ENCODE peak calls at places on chromosomes 3 and 15, in nine cellular contexts. D, V, I, K, W, O, A, Y and P are unnamed samples.

GRCh38 chr3:124201786-124202185 is 209.9 kb upstream of the ROPN1 start:
- DNase-seq in D (no peak), V (no peak), I (no peak), K (no peak), W (no peak), O (no peak), A (no peak), Y (no peak), P (no peak)

GRCh38 chr3:116836286-116836685 is 126.7 kb downstream of the TUSC7 start:
- DNase-seq in D (no peak), V (peak), I (no peak), K (no peak), W (no peak), O (no peak), A (no peak), Y (no peak), P (no peak)

GRCh38 chr3:38139191-38139590 is 730 bp downstream of the MYD88 start:
- DNase-seq in D (no peak), V (peak), I (no peak), K (no peak), W (no peak), O (no peak), A (no peak), Y (no peak), P (no peak)

GRCh38 chr3:141608438-141608837 is 121.6 kb downstream of the RASA2 start:
- DNase-seq in D (no peak), V (no peak), I (no peak), K (no peak), W (no peak), O (no peak), A (no peak), Y (no peak), P (no peak)

GRCh38 chr3:10707984-10708868 is 107.8 kb upstream of the SLC6A11 start:
- DNase-seq in D (no peak), V (no peak), I (no peak), K (peak), W (no peak), O (no peak), A (no peak), Y (no peak), P (no peak)

GRCh38 chr15:93882779-93883178 is 348.6 kb upstream of the MCTP2 start:
- DNase-seq in D (no peak), V (no peak), I (no peak), K (no peak), W (no peak), O (no peak), A (no peak), Y (no peak), P (no peak)

GRCh38 chr15:90620379-90621134 is 90.8 kb downstream of the CRTC3 start:
- DNase-seq in D (no peak), V (no peak), I (no peak), K (no peak), W (no peak), O (no peak), A (no peak), Y (no peak), P (no peak)

GRCh38 chr3:184144505-184144904 is 9.3 kb downstream of the EIF2B5 start:
- DNase-seq in D (no peak), V (no peak), I (no peak), K (no peak), W (no peak), O (peak), A (no peak), Y (no peak), P (no peak)

GRCh38 chr3:52471371-52472238 is 16.2 kb downstream of the NISCH start:
- DNase-seq in D (no peak), V (peak), I (peak), K (peak), W (no peak), O (peak), A (no peak), Y (no peak), P (peak)

GRCh38 chr3:53375019-53375418 is 27.7 kb upstream of the DCP1A start:
- DNase-seq in D (no peak), V (peak), I (peak), K (peak), W (peak), O (peak), A (peak), Y (no peak), P (peak)

GRCh38 chr3:65811050-65811766 is 227.5 kb downstream of the MAGI1 start:
- DNase-seq in D (no peak), V (peak), I (no peak), K (no peak), W (no peak), O (no peak), A (no peak), Y (no peak), P (no peak)

GRCh38 chr15:60548101-60548500 is 69.2 kb upstream of the ICE2 start:
- DNase-seq in D (no peak), V (no peak), I (no peak), K (no peak), W (no peak), O (no peak), A (no peak), Y (no peak), P (no peak)

GRCh38 chr15:52252781-52253180 is 42.8 kb downstream of the MYO5C start:
- DNase-seq in D (no peak), V (peak), I (peak), K (no peak), W (no peak), O (no peak), A (peak), Y (no peak), P (no peak)

GRCh38 chr3:29314727-29315088 is 33.8 kb downstream of the RBMS3 start:
- DNase-seq in D (no peak), V (no peak), I (peak), K (no peak), W (no peak), O (no peak), A (no peak), Y (no peak), P (no peak)

GRCh38 chr15:63244976-63245645 is 32.3 kb upstream of the APH1B start:
- DNase-seq in D (no peak), V (peak), I (no peak), K (no peak), W (no peak), O (no peak), A (no peak), Y (no peak), P (no peak)

GRCh38 chr3:142888484-142889262 is at the start of gene PCOLCE2:
- DNase-seq in D (no peak), V (no peak), I (peak), K (peak), W (peak), O (peak), A (peak), Y (no peak), P (peak)

GRCh38 chr3:161423911-161424522 is 52.7 kb upstream of the SPTSSB start:
- DNase-seq in D (no peak), V (peak), I (peak), K (no peak), W (no peak), O (no peak), A (peak), Y (no peak), P (no peak)

GRCh38 chr3:140206196-140207040 is 271.4 kb downstream of the CLSTN2 start:
- DNase-seq in D (no peak), V (peak), I (peak), K (no peak), W (peak), O (no peak), A (no peak), Y (no peak), P (no peak)

GRCh38 chr3:155064920-155065319 is 15.2 kb upstream of the MME start:
- DNase-seq in D (no peak), V (peak), I (peak), K (no peak), W (no peak), O (no peak), A (no peak), Y (no peak), P (no peak)

GRCh38 chr15:101170568-101171350 is 81.1 kb downstream of the CHSY1 start:
- DNase-seq in D (peak), V (peak), I (peak), K (no peak), W (no peak), O (peak), A (no peak), Y (no peak), P (no peak)

GRCh38 chr3:42012935-42013651 is 51.2 kb upstream of the ULK4 start:
- DNase-seq in D (no peak), V (peak), I (peak), K (peak), W (peak), O (peak), A (peak), Y (no peak), P (peak)

GRCh38 chr3:61563614-61564404 is 2.4 kb downstream of the PTPRG start:
- DNase-seq in D (no peak), V (no peak), I (peak), K (peak), W (no peak), O (no peak), A (no peak), Y (no peak), P (peak)

GRCh38 chr3:79937567-79937966 is 169.8 kb upstream of the ROBO1 start:
- DNase-seq in D (no peak), V (peak), I (no peak), K (no peak), W (no peak), O (no peak), A (no peak), Y (no peak), P (no peak)

GRCh38 chr3:58266577-58266976 is 29.0 kb downstream of the ABHD6 start:
- DNase-seq in D (no peak), V (no peak), I (peak), K (no peak), W (no peak), O (no peak), A (no peak), Y (no peak), P (no peak)

GRCh38 chr3:174215426-174215825 is 643.7 kb upstream of the NAALADL2 start:
- DNase-seq in D (no peak), V (no peak), I (peak), K (no peak), W (no peak), O (no peak), A (no peak), Y (no peak), P (no peak)

DNA sequence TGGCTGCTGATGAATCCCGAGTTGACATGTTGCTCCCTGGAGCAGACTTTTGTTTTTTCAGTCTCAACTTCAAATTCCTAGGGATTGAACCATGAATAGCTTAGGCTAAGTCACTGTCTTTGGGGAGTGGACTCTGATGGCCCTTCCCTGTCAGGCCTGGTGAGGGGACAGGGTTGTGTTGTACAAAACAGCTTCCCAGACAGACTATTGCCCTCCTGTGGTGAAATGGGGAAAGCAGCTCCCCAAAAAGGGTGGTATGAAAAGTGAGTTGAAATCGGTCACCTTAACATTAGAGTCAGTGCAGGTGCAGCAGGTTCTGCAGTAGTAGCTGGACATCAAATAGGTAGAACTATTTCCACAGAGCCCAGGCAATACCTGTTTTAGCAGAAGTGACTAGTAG is 775.6 kb downstream of the ROBO2 start:
- DNase-seq in D (no peak), V (no peak), I (no peak), K (no peak), W (no peak), O (no peak), A (no peak), Y (no peak), P (no peak)
- TF ChIP-seq CTCF in D (no peak), V (no peak), I (peak), K (no peak), W (peak), O (no peak), A (no peak), Y (peak), P (peak)

GRCh38 chr3:158258619-158259018 is 148.7 kb downstream of the RSRC1 start:
- DNase-seq in D (no peak), V (no peak), I (no peak), K (no peak), W (no peak), O (no peak), A (no peak), Y (no peak), P (no peak)

GRCh38 chr3:158267015-158267414 is 157.1 kb downstream of the RSRC1 start:
- DNase-seq in D (no peak), V (no peak), I (no peak), K (no peak), W (no peak), O (no peak), A (no peak), Y (no peak), P (no peak)

GRCh38 chr3:158264894-158265293 is 155.0 kb downstream of the RSRC1 start:
- DNase-seq in D (no peak), V (peak), I (peak), K (no peak), W (no peak), O (no peak), A (no peak), Y (no peak), P (no peak)

GRCh38 chr3:158260392-158260791 is 150.5 kb downstream of the RSRC1 start:
- DNase-seq in D (no peak), V (no peak), I (no peak), K (no peak), W (no peak), O (no peak), A (no peak), Y (no peak), P (no peak)

GRCh38 chr3:158261371-158261991 is 151.6 kb downstream of the RSRC1 start:
- DNase-seq in D (no peak), V (peak), I (no peak), K (no peak), W (no peak), O (no peak), A (no peak), Y (no peak), P (no peak)
- TF ChIP-seq CTCF in D (no peak), V (no peak), I (no peak), K (no peak), W (no peak), O (no peak), A (no peak), Y (peak), P (no peak)

GRCh38 chr3:151307131-151307530 is 9.5 kb downstream of the GPR87 start:
- DNase-seq in D (no peak), V (no peak), I (no peak), K (no peak), W (no peak), O (no peak), A (no peak), Y (no peak), P (no peak)

GRCh38 chr3:151305778-151306157 is 10.9 kb downstream of the GPR87 start:
- DNase-seq in D (no peak), V (peak), I (peak), K (no peak), W (no peak), O (no peak), A (no peak), Y (no peak), P (no peak)

GRCh38 chr3:151306168-151306810 is 10.3 kb downstream of the GPR87 start:
- DNase-seq in D (no peak), V (no peak), I (no peak), K (no peak), W (no peak), O (no peak), A (no peak), Y (no peak), P (no peak)

GRCh38 chr3:151307583-151307982 is 9.0 kb downstream of the GPR87 start:
- DNase-seq in D (no peak), V (no peak), I (no peak), K (no peak), W (no peak), O (no peak), A (no peak), Y (no peak), P (no peak)

GRCh38 chr3:151305081-151305777 is 11.4 kb downstream of the GPR87 start:
- DNase-seq in D (no peak), V (peak), I (peak), K (no peak), W (peak), O (peak), A (peak), Y (no peak), P (no peak)
- TF ChIP-seq CTCF in D (no peak), V (no peak), I (peak), K (no peak), W (no peak), O (no peak), A (no peak), Y (peak), P (no peak)

GRCh38 chr3:122088519-122088918 is 33.4 kb downstream of the CD86 start:
- DNase-seq in D (no peak), V (no peak), I (no peak), K (no peak), W (no peak), O (no peak), A (no peak), Y (no peak), P (no peak)

GRCh38 chr3:122094125-122094524 is 39.0 kb downstream of the CD86 start:
- DNase-seq in D (no peak), V (no peak), I (no peak), K (no peak), W (no peak), O (no peak), A (no peak), Y (no peak), P (no peak)

GRCh38 chr3:122091602-122092006 is 36.4 kb downstream of the CD86 start:
- DNase-seq in D (no peak), V (no peak), I (no peak), K (no peak), W (no peak), O (no peak), A (no peak), Y (no peak), P (no peak)

GRCh38 chr3:122094693-122095092 is 39.5 kb downstream of the CD86 start:
- DNase-seq in D (no peak), V (no peak), I (no peak), K (no peak), W (no peak), O (no peak), A (no peak), Y (no peak), P (no peak)

GRCh38 chr3:122092460-122093165 is 37.5 kb downstream of the CD86 start:
- DNase-seq in D (no peak), V (peak), I (peak), K (no peak), W (no peak), O (no peak), A (peak), Y (no peak), P (no peak)
- TF ChIP-seq CTCF in D (no peak), V (peak), I (peak), K (peak), W (peak), O (no peak), A (peak), Y (peak), P (peak)

GRCh38 chr3:169966086-169966950 is at the start of gene SEC62:
- DNase-seq in D (peak), V (peak), I (peak), K (peak), W (peak), O (peak), A (peak), Y (peak), P (peak)
- TF ChIP-seq CTCF in D (peak), V (peak), I (peak), K (peak), W (peak), O (peak), A (no peak), Y (peak), P (peak)

GRCh38 chr3:97278506-97278905 is 464.1 kb downstream of the EPHA6 start:
- DNase-seq in D (no peak), V (no peak), I (no peak), K (no peak), W (no peak), O (no peak), A (no peak), Y (no peak), P (no peak)
- TF ChIP-seq CTCF in D (no peak), V (no peak), I (no peak), K (no peak), W (peak), O (no peak), A (no peak), Y (no peak), P (no peak)

GRCh38 chr3:172524611-172525010 is 1.4 kb upstream of the TNFSF10 start:
- DNase-seq in D (no peak), V (peak), I (peak), K (no peak), W (no peak), O (no peak), A (no peak), Y (no peak), P (no peak)

GRCh38 chr3:172520332-172520831 is 2.8 kb downstream of the TNFSF10 start:
- DNase-seq in D (no peak), V (peak), I (peak), K (no peak), W (no peak), O (no peak), A (no peak), Y (no peak), P (no peak)

GRCh38 chr3:172525116-172525613 is 1.9 kb upstream of the TNFSF10 start:
- DNase-seq in D (no peak), V (no peak), I (no peak), K (no peak), W (no peak), O (no peak), A (no peak), Y (no peak), P (no peak)

GRCh38 chr3:172519740-172520139 is 3.5 kb downstream of the TNFSF10 start:
- DNase-seq in D (no peak), V (no peak), I (no peak), K (no peak), W (no peak), O (no peak), A (no peak), Y (no peak), P (no peak)

DNA sequence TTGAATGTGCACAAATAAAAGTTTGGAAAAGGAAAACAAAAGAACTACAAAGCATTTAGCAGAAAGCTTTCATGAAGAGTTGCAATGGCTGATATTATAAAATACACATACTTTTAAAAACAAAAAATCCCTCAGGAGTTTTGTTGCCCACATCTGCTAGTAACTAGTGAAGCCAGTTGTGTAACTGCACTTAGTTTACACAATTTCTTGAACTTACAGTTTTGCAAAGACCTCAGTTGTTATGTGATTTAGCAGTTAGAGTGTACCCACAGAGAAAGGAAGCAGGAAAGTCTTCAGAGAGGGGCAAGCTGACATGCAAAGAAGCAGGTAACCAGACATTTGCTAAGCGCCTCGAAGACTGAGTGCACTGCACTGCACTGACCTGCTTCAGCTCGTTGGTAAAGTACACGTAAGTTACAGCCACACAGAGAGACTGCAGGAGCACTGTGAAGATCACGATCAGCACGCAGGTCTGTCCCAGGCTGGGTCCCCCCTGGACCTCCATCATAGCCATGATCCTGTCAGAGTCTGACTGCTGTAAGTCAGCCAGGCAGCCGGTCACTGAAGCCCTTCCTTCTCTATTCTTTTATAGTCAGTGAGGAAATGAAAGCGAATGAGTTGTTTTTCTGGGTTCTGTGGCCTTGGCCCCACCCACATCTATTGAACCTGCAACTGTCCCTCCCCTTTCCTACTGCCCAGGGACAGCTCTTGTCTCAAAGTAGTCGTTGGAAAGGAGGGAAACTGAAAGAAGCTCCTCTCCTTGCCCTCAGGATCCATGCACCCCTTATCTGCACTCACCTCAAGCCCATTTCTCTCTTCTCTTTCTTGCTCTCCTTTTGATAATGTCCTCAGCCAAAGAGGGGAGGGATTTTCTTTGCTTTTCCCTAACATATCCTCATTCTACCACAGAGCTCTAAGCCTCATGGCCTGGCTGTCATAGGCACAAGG is at the start of gene TNFSF10:
- DNase-seq in D (no peak), V (no peak), I (peak), K (no peak), W (no peak), O (peak), A (no peak), Y (no peak), P (peak)
- TF ChIP-seq CTCF in D (no peak), V (no peak), I (no peak), K (no peak), W (no peak), O (no peak), A (no peak), Y (no peak), P (no peak)

DNA sequence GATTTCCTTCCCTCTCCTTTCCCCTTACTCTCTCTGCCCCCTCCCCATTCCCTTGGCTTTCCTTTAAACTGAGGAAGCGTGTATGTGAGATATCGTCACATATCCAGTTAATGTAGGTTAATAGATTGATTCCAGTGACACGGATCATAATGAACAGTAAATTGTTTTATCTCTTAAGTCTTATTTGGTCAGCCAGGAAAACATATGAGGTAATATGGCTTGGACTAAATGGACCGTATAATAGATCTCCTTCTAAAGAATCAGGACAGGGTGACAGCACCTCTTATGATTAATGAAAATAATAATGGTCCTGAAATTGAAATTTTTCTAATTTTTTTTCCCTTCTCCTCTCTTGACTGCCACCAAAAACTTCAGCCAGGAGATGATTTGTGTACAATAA is 779.8 kb upstream of the NR2F2 start:
- DNase-seq in D (no peak), V (no peak), I (no peak), K (no peak), W (no peak), O (no peak), A (no peak), Y (no peak), P (no peak)
- TF ChIP-seq CTCF in D (no peak), V (no peak), I (no peak), K (no peak), W (no peak), O (no peak), A (no peak), Y (no peak), P (no peak)